ENCODE peak calls at places on chromosome 13, in five cellular contexts. G is stimulated activated CD4-positive, alpha-beta T cell treated with anti-CD3 and anti-CD28 coated beads, Interleukin-4, amount 100 ng/mL, for 1 hour; H is osteoblast; I is astrocyte; A is AG09309. Z is an unnamed sample.

GRCh38 chr13:76992548-76993001 is 694 bp downstream of the CLN5 start:
- DNase-seq in A (no peak), I (peak; percentile 10), H (no peak), G (peak; percentile 5), Z (peak; percentile 5)

GRCh38 chr13:35984776-35985453 is 146.3 kb downstream of the DCLK1 start:
- DNase-seq in G (no peak), A (no peak), I (no peak), H (no peak), Z (peak; percentile 15)

GRCh38 chr13:113565526-113566226 is 18.9 kb upstream of the TFDP1 start:
- DNase-seq in H (no peak), A (no peak), G (no peak), I (no peak), Z (no peak)

GRCh38 chr13:71378992-71379905 is 487.8 kb downstream of the DACH1 start:
- DNase-seq in I (peak; percentile 26), H (no peak), G (no peak), A (no peak), Z (no peak)

GRCh38 chr13:51396352-51396751 is 56.5 kb downstream of the INTS6 start:
- DNase-seq in I (no peak), H (peak; percentile 39), A (peak; percentile 13), G (no peak), Z (no peak)

GRCh38 chr13:21365574-21365973 is 93.5 kb downstream of the ZDHHC20 start:
- DNase-seq in G (no peak), A (no peak), H (no peak), I (no peak), Z (no peak)

GRCh38 chr13:20721454-20722357 is 18.2 kb downstream of the IL17D start:
- DNase-seq in I (peak; percentile 49), G (peak; percentile 17), A (no peak), H (peak; percentile 94), Z (no peak)

GRCh38 chr13:27211771-27212364 is 39.5 kb upstream of the RPL21 start:
- DNase-seq in I (peak; percentile 71), A (peak; percentile 46), H (no peak), G (no peak), Z (no peak)

GRCh38 chr13:111528513-111528912 is 208.1 kb downstream of the TEX29 start:
- DNase-seq in G (no peak), A (no peak), I (no peak), H (no peak), Z (no peak)

GRCh38 chr13:60275208-60275607 is 111.5 kb upstream of the DIAPH3 start:
- DNase-seq in A (no peak), H (no peak), I (no peak), G (no peak), Z (no peak)

GRCh38 chr13:105177265-105177900 is 1358.1 kb downstream of the EFNB2 start:
- DNase-seq in H (no peak), I (no peak), G (no peak), A (no peak), Z (no peak)

GRCh38 chr13:110109910-110110309 is 197.0 kb downstream of the COL4A1 start:
- DNase-seq in G (no peak), A (peak; percentile 80), H (peak; percentile 100), I (peak; percentile 93), Z (no peak)

GRCh38 chr13:72145383-72145782 is 278.4 kb upstream of the DACH1 start:
- DNase-seq in H (no peak), A (no peak), I (peak; percentile 72), G (no peak), Z (no peak)

GRCh38 chr13:34224877-34225276 is 406.9 kb downstream of the RFC3 start:
- DNase-seq in H (no peak), G (no peak), I (peak; percentile 55), A (no peak), Z (no peak)

GRCh38 chr13:75357576-75358295 is 124.2 kb downstream of the TBC1D4 start:
- DNase-seq in G (peak; percentile 49), I (peak; percentile 56), A (no peak), H (peak; percentile 57), Z (peak; percentile 20)

GRCh38 chr13:23505007-23505406 is 65.2 kb upstream of the TNFRSF19 start:
- DNase-seq in H (peak; percentile 57), G (no peak), I (peak; percentile 81), A (no peak), Z (no peak)

GRCh38 chr13:63651394-63651793 is 2235.7 kb upstream of the PCDH20 start:
- DNase-seq in H (no peak), A (no peak), G (no peak), I (no peak), Z (no peak)

GRCh38 chr13:25920277-25920676 is 131.5 kb downstream of the SHISA2 start:
- DNase-seq in I (no peak), G (no peak), A (no peak), H (no peak), Z (no peak)

GRCh38 chr13:31016342-31017325 is 84.2 kb downstream of the TEX26 start:
- DNase-seq in A (no peak), I (no peak), H (no peak), G (no peak), Z (no peak)

GRCh38 chr13:64553411-64554129 is 2676.6 kb downstream of the PCDH9 start:
- DNase-seq in A (no peak), G (no peak), H (no peak), I (peak; percentile 32), Z (no peak)

GRCh38 chr13:94702181-94703041 is 9.9 kb downstream of the SOX21 start:
- DNase-seq in A (no peak), H (peak; percentile 39), G (no peak), I (no peak), Z (no peak)

GRCh38 chr13:25733061-25733491 is 318.7 kb downstream of the SHISA2 start:
- DNase-seq in H (no peak), G (no peak), A (no peak), I (peak; percentile 83), Z (no peak)

GRCh38 chr13:100301418-100301817 is 212.5 kb downstream of the PCCA start:
- DNase-seq in I (no peak), G (no peak), H (no peak), A (no peak), Z (no peak)

GRCh38 chr13:71417205-71417604 is 449.8 kb downstream of the DACH1 start:
- DNase-seq in H (no peak), A (no peak), G (no peak), I (peak; percentile 51), Z (no peak)

GRCh38 chr13:45238945-45239795 is 38.3 kb upstream of the KCTD4 start:
- DNase-seq in A (no peak), I (peak; percentile 70), H (peak; percentile 85), G (no peak), Z (no peak)

Z was measured in neuronal stem cell.